ENCODE peak calls at places on chromosomes 4 and X, in eight cellular contexts. C, I, W, Z, A, G, H and L are unnamed samples.

GRCh38 chr4:177480796-177481195 is 38.6 kb upstream of the AGA start:
- DNase-seq in C (no peak), I (peak), W (no peak), Z (no peak), A (no peak), G (no peak), H (no peak), L (no peak)

GRCh38 chr4:138761638-138762205 is 253.9 kb upstream of the NOCT start:
- DNase-seq in C (no peak), I (no peak), W (no peak), Z (no peak), A (no peak), G (no peak), H (no peak), L (no peak)

GRCh38 chrX:36867143-36867542 is 141.0 kb upstream of the FAM47C start:
- DNase-seq in C (no peak), I (peak), W (no peak), Z (no peak), A (peak), G (no peak), H (no peak), L (no peak)

GRCh38 chr4:52051213-52051614 is at the start of gene SPATA18:
- DNase-seq in C (peak), I (peak), W (peak), Z (peak), A (peak), G (peak), H (no peak), L (no peak)

GRCh38 chrX:7996851-7997250 is 69.6 kb upstream of the PNPLA4 start:
- DNase-seq in C (no peak), I (no peak), W (no peak), Z (no peak), A (no peak), G (no peak), H (no peak), L (no peak)

GRCh38 chrX:18252644-18253359 is 32.1 kb upstream of the BEND2 start:
- DNase-seq in C (no peak), I (no peak), W (no peak), Z (no peak), A (no peak), G (no peak), H (no peak), L (no peak)

GRCh38 chrX:44568196-44568595 is 25.5 kb upstream of the FUNDC1 start:
- DNase-seq in C (no peak), I (no peak), W (no peak), Z (no peak), A (no peak), G (no peak), H (no peak), L (no peak)

GRCh38 chr4:59608466-59608865 is 1591.7 kb upstream of the ADGRL3 start:
- DNase-seq in C (no peak), I (peak), W (no peak), Z (no peak), A (peak), G (no peak), H (no peak), L (no peak)

GRCh38 chrX:109472939-109473713 is 8.8 kb downstream of the GUCY2F start:
- DNase-seq in C (no peak), I (peak), W (no peak), Z (peak), A (peak), G (no peak), H (no peak), L (no peak)

GRCh38 chr4:159460408-159460807 is 357.5 kb downstream of the RAPGEF2 start:
- DNase-seq in C (no peak), I (no peak), W (no peak), Z (no peak), A (no peak), G (no peak), H (no peak), L (no peak)

GRCh38 chrX:148265829-148266228 is 234.6 kb upstream of the AFF2 start:
- DNase-seq in C (no peak), I (no peak), W (no peak), Z (no peak), A (no peak), G (no peak), H (no peak), L (no peak)

GRCh38 chrX:1534321-1535168 is 2.4 kb downstream of the P2RY8 start:
- DNase-seq in C (peak), I (no peak), W (no peak), Z (peak), A (no peak), G (no peak), H (peak), L (peak)

GRCh38 chrX:2243913-2244460 is 256.8 kb downstream of the DHRSX start:
- DNase-seq in C (no peak), I (no peak), W (no peak), Z (no peak), A (no peak), G (no peak), H (no peak), L (peak)

GRCh38 chr4:26220704-26221103 is 100.1 kb upstream of the RBPJ start:
- DNase-seq in C (no peak), I (peak), W (peak), Z (no peak), A (no peak), G (peak), H (no peak), L (no peak)

GRCh38 chr4:69760455-69760854 is at the start of gene SULT1B1:
- DNase-seq in C (no peak), I (peak), W (no peak), Z (peak), A (no peak), G (no peak), H (no peak), L (no peak)

GRCh38 chr4:1359161-1359535 is 12.1 kb downstream of the UVSSA start:
- DNase-seq in C (no peak), I (no peak), W (no peak), Z (no peak), A (no peak), G (no peak), H (no peak), L (no peak)

GRCh38 chr4:165489786-165490185 is 111.0 kb downstream of the CPE start:
- DNase-seq in C (no peak), I (no peak), W (no peak), Z (no peak), A (no peak), G (no peak), H (no peak), L (no peak)

GRCh38 chrX:27918799-27919198 is 62.5 kb downstream of the DCAF8L1 start:
- DNase-seq in C (no peak), I (no peak), W (no peak), Z (no peak), A (peak), G (no peak), H (no peak), L (no peak)

GRCh38 chr4:137623013-137623412 is 90.7 kb upstream of the PCDH18 start:
- DNase-seq in C (no peak), I (no peak), W (no peak), Z (no peak), A (no peak), G (no peak), H (no peak), L (no peak)

GRCh38 chr4:174377613-174378012 is 93.9 kb downstream of the CEP44 start:
- DNase-seq in C (no peak), I (peak), W (no peak), Z (no peak), A (no peak), G (no peak), H (no peak), L (no peak)

GRCh38 chr4:122583906-122584305 is 37.0 kb downstream of the IL21 start:
- DNase-seq in C (no peak), I (no peak), W (no peak), Z (no peak), A (no peak), G (no peak), H (no peak), L (no peak)

GRCh38 chr4:130851932-130852331 is 1756.0 kb downstream of the C4orf33 start:
- DNase-seq in C (no peak), I (no peak), W (no peak), Z (no peak), A (no peak), G (no peak), H (no peak), L (no peak)

GRCh38 chrX:38438321-38438720 is 85.9 kb downstream of the OTC start:
- DNase-seq in C (no peak), I (no peak), W (no peak), Z (no peak), A (no peak), G (no peak), H (no peak), L (no peak)

GRCh38 chrX:53481093-53481492 is 46.9 kb upstream of the HSD17B10 start:
- DNase-seq in C (no peak), I (no peak), W (no peak), Z (no peak), A (peak), G (no peak), H (no peak), L (no peak)

GRCh38 chrX:143663755-143664154 is 27.9 kb upstream of the SLITRK4 start:
- DNase-seq in C (no peak), I (no peak), W (no peak), Z (no peak), A (no peak), G (no peak), H (no peak), L (no peak)

GRCh38 chr4:149248191-149248590 is 567.5 kb downstream of the IQCM start:
- DNase-seq in C (no peak), I (no peak), W (no peak), Z (no peak), A (no peak), G (no peak), H (no peak), L (no peak)

GRCh38 chr4:5787311-5787710 is 76.3 kb downstream of the EVC start:
- DNase-seq in C (no peak), I (no peak), W (no peak), Z (no peak), A (no peak), G (no peak), H (no peak), L (peak)

GRCh38 chrX:83501540-83501939 is 6.5 kb upstream of the POU3F4 start:
- DNase-seq in C (no peak), I (no peak), W (no peak), Z (no peak), A (no peak), G (no peak), H (no peak), L (no peak)

GRCh38 chrX:72666451-72666850 is 47.7 kb downstream of the PHKA1 start:
- DNase-seq in C (no peak), I (no peak), W (no peak), Z (no peak), A (no peak), G (no peak), H (no peak), L (no peak)

GRCh38 chr4:174402470-174403176 is 118.9 kb downstream of the CEP44 start:
- DNase-seq in C (no peak), I (peak), W (no peak), Z (no peak), A (no peak), G (no peak), H (no peak), L (no peak)

GRCh38 chr4:42596918-42597317 is 60.0 kb downstream of the ATP8A1 start:
- DNase-seq in C (no peak), I (no peak), W (no peak), Z (no peak), A (no peak), G (no peak), H (no peak), L (no peak)

GRCh38 chrX:109489174-109489573 is 7.3 kb upstream of the GUCY2F start:
- DNase-seq in C (no peak), I (no peak), W (no peak), Z (no peak), A (no peak), G (no peak), H (no peak), L (no peak)